ENCODE peak calls at places on chromosomes 16 and 17, in five cellular contexts. One of them, this sample, is unnamed.
A peak's percentile ranks its signal among the peaks of the same experiment; 100 is the strongest.

GRCh38 chr17:81428945-81429344 is 33.7 kb downstream of the BAHCC1 start:
- DNase-seq in H1: no peak
- DNase-seq in GM12878: no peak
- DNase-seq in K562: no peak
- DNase-seq in HepG2: no peak
- DNase-seq in this sample: no peak

GRCh38 chr16:35506018-35506897 is 2046.8 kb downstream of the TP53TG3F start:
- DNase-seq in H1: no peak
- DNase-seq in GM12878: no peak
- DNase-seq in K562: peak; percentile 80
- DNase-seq in HepG2: no peak
- DNase-seq in this sample: no peak

GRCh38 chr17:13099079-13099478 is 81.3 kb upstream of the ELAC2 start:
- DNase-seq in H1: no peak
- DNase-seq in GM12878: no peak
- DNase-seq in K562: no peak
- DNase-seq in HepG2: no peak
- DNase-seq in this sample: no peak

GRCh38 chr17:47896672-47897490 is 845 bp downstream of the SP2 start:
- DNase-seq in H1: no peak
- DNase-seq in GM12878: no peak
- DNase-seq in K562: no peak
- DNase-seq in HepG2: no peak
- DNase-seq in this sample: no peak

GRCh38 chr17:557371-557770 is 157.3 kb downstream of the VPS53 start:
- DNase-seq in H1: no peak
- DNase-seq in GM12878: no peak
- DNase-seq in K562: no peak
- DNase-seq in HepG2: no peak
- DNase-seq in this sample: no peak

GRCh38 chr16:21100447-21100846 is 50.2 kb downstream of the DNAH3 start:
- DNase-seq in H1: no peak
- DNase-seq in GM12878: no peak
- DNase-seq in K562: no peak
- DNase-seq in HepG2: no peak
- DNase-seq in this sample: peak; percentile 19

GRCh38 chr17:2697611-2698162 is 13.9 kb downstream of the CLUH start:
- DNase-seq in H1: no peak
- DNase-seq in GM12878: no peak
- DNase-seq in K562: no peak
- DNase-seq in HepG2: no peak
- DNase-seq in this sample: no peak

GRCh38 chr17:9192010-9192409 is 170.7 kb downstream of the NTN1 start:
- DNase-seq in H1: no peak
- DNase-seq in GM12878: no peak
- DNase-seq in K562: no peak
- DNase-seq in HepG2: no peak
- DNase-seq in this sample: no peak

GRCh38 chr16:67936876-67937605 is 391 bp upstream of the PSMB10 start:
- DNase-seq in H1: no peak
- DNase-seq in GM12878: peak; percentile 65
- DNase-seq in K562: no peak
- DNase-seq in HepG2: no peak
- DNase-seq in this sample: no peak

GRCh38 chr16:11524098-11524760 is 62.5 kb downstream of the LITAF start:
- DNase-seq in H1: no peak
- DNase-seq in GM12878: no peak
- DNase-seq in K562: no peak
- DNase-seq in HepG2: no peak
- DNase-seq in this sample: no peak

GRCh38 chr17:31649302-31649701 is 209.7 kb downstream of the COPRS start:
- DNase-seq in H1: no peak
- DNase-seq in GM12878: no peak
- DNase-seq in K562: no peak
- DNase-seq in HepG2: no peak
- DNase-seq in this sample: no peak
- TF ChIP-seq EZH2 in H1: no peak
- TF ChIP-seq EZH2 in GM12878: no peak
- TF ChIP-seq EZH2 in K562: no peak
- TF ChIP-seq EZH2 in HepG2: no peak
- TF ChIP-seq EZH2 in this sample: no peak

GRCh38 chr16:50153648-50154368 is 702 bp downstream of the TENT4B start:
- DNase-seq in H1: no peak
- DNase-seq in GM12878: no peak
- DNase-seq in K562: peak; percentile 44
- DNase-seq in HepG2: no peak
- DNase-seq in this sample: no peak
- TF ChIP-seq SP1 in H1: no peak
- TF ChIP-seq SP1 in GM12878: no peak
- TF ChIP-seq SP1 in K562: no peak
- TF ChIP-seq SP1 in HepG2: no peak
- TF ChIP-seq SP1 in this sample: no peak

DNA sequence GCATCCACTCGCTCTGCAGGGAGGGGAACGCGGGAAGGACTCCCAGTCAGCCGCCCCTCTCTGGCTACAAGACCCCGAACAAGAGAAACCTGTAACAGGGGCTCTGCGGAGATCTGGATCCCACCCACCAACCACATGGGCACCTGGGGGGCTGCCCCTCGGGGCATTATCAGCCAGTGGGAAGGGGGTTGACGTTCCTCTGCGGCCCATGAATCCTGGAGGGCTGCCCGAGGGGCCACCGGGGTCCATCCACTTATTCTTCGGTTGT is 1.8 kb upstream of the PCGF2 start:
- DNase-seq in H1: no peak
- DNase-seq in GM12878: no peak
- DNase-seq in K562: no peak
- DNase-seq in HepG2: no peak
- DNase-seq in this sample: no peak
- H3K79me2 ChIP-seq in H1: peaks cover 22% of the 10 kb centered on the region
- H3K79me2 ChIP-seq in GM12878: peaks cover 48% of the 10 kb centered on the region
- H3K79me2 ChIP-seq in K562: peaks cover 88% of the 10 kb centered on the region
- H3K79me2 ChIP-seq in HepG2: peaks cover 41% of the 10 kb centered on the region
- H3K79me2 ChIP-seq in this sample: peaks cover 69% of the 10 kb centered on the region

DNA sequence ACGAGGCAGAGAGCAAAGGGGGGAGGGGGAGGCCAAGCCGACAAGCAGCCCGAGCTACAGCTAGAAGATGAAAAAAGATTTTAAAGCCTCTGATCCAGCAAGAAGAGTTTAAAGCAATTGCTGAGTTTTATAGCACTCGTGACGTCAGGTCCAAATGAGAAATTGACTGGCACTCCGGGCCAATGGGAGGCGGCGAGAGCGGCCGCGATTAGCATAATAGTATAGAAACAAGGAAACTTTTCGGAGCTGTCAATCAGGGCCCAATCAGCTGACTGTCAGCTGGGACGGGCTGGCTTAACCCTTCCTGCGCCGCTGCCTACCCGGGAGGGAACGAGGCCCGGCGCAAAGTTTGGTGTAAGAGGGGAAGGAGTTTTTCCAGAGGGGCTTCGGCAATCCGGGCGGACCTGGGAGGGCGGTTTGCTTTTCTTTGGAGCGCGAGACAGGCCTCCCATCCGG is at the start of gene MAF:
- DNase-seq in H1: peak; percentile 54
- DNase-seq in GM12878: no peak
- DNase-seq in K562: peak; percentile 53
- DNase-seq in HepG2: peak; percentile 58
- DNase-seq in this sample: no peak
- TF ChIP-seq EZH2 in H1: no peak
- TF ChIP-seq EZH2 in GM12878: no peak
- TF ChIP-seq EZH2 in K562: no peak
- TF ChIP-seq EZH2 in HepG2: peak; percentile 91
- TF ChIP-seq EZH2 in this sample: no peak

GRCh38 chr17:82791532-82791931 is 39.7 kb downstream of the TBCD start:
- DNase-seq in H1: no peak
- DNase-seq in GM12878: no peak
- DNase-seq in K562: no peak
- DNase-seq in HepG2: no peak
- DNase-seq in this sample: no peak

GRCh38 chr17:82789806-82790205 is 37.9 kb downstream of the TBCD start:
- DNase-seq in H1: no peak
- DNase-seq in GM12878: no peak
- DNase-seq in K562: no peak
- DNase-seq in HepG2: no peak
- DNase-seq in this sample: no peak

GRCh38 chr17:82789051-82789592 is 37.3 kb downstream of the TBCD start:
- DNase-seq in H1: no peak
- DNase-seq in GM12878: no peak
- DNase-seq in K562: no peak
- DNase-seq in HepG2: no peak
- DNase-seq in this sample: no peak

GRCh38 chr17:82788206-82789001 is 36.5 kb downstream of the TBCD start:
- DNase-seq in H1: no peak
- DNase-seq in GM12878: no peak
- DNase-seq in K562: no peak
- DNase-seq in HepG2: no peak
- DNase-seq in this sample: no peak

DNA sequence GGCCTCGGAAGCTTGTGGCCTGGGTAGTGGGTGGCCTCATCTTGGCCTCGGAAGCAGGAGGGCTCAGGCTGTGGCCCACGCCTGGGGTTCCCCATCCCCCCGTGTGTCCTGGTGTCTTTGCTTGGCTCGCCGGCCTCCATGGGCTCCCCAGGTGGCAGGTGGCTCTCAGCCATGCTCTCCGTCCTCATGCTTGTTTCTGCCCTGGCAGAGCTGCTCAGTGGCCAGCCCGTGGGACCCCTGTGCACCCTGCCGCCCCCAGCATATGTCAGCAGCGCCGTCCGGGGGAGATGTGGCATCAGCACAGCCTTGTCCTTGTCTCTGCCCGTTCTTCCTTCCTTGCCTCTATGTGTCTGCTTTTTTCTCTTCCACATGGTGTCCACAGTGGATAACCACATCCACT is 38.5 kb downstream of the TBCD start:
- DNase-seq in H1: no peak
- DNase-seq in GM12878: no peak
- DNase-seq in K562: no peak
- DNase-seq in HepG2: no peak
- DNase-seq in this sample: no peak
- TF ChIP-seq SP1 in H1: no peak
- TF ChIP-seq SP1 in GM12878: no peak
- TF ChIP-seq SP1 in K562: no peak
- TF ChIP-seq SP1 in HepG2: no peak
- TF ChIP-seq SP1 in this sample: no peak

GRCh38 chr16:14215941-14216340 is 144.8 kb downstream of the MRTFB start:
- DNase-seq in H1: no peak
- DNase-seq in GM12878: no peak
- DNase-seq in K562: no peak
- DNase-seq in HepG2: no peak
- DNase-seq in this sample: no peak

DNA sequence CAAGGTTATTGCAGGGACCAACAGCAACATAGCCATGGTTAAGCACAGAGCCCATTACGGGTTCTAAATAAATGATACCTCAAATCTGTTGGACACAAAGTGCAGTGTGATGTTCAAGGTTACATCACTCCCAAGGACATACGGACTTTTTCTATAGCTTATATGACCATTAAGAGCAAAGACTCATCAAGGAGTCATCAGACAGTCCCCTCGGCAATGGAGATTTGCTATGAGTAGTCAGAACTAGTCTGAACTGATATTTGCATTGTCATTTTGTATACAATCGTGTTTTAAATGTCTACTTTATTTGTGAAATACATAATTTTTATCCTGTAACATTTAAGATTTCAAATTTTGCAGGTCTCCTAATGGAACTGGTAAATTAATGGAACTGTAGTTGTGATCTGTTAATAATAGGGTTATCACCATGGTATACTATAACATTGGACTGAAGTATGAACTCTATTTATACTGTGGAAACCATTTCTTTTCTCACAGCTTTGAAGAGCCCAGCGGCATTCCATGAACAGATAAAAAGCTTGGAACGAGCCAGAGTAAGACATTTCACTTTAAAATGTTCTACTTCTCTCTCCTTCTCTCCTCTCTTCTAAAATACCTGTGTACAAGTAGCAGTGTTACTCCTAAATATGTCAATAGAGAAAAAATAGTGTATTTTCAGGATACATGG is 140.9 kb downstream of the MRTFB start:
- DNase-seq in H1: no peak
- DNase-seq in GM12878: no peak
- DNase-seq in K562: no peak
- DNase-seq in HepG2: no peak
- DNase-seq in this sample: no peak
- H3K79me2 ChIP-seq in H1: no peaks in the 10 kb centered on the region
- H3K79me2 ChIP-seq in GM12878: no peaks in the 10 kb centered on the region
- H3K79me2 ChIP-seq in K562: no peaks in the 10 kb centered on the region
- H3K79me2 ChIP-seq in HepG2: no peaks in the 10 kb centered on the region
- H3K79me2 ChIP-seq in this sample: no peaks in the 10 kb centered on the region

GRCh38 chr16:85028638-85029412 is 1.2 kb downstream of the KIAA0513 start:
- DNase-seq in H1: no peak
- DNase-seq in GM12878: no peak
- DNase-seq in K562: no peak
- DNase-seq in HepG2: no peak
- DNase-seq in this sample: no peak
- TF ChIP-seq EZH2 in H1: no peak
- TF ChIP-seq EZH2 in GM12878: no peak
- TF ChIP-seq EZH2 in K562: no peak
- TF ChIP-seq EZH2 in HepG2: no peak
- TF ChIP-seq EZH2 in this sample: no peak

GRCh38 chr17:64001763-64002529 is 3.8 kb downstream of the PRR29 start:
- DNase-seq in H1: no peak
- DNase-seq in GM12878: no peak
- DNase-seq in K562: peak; percentile 25
- DNase-seq in HepG2: no peak
- DNase-seq in this sample: no peak
- TF ChIP-seq SP1 in H1: no peak
- TF ChIP-seq SP1 in GM12878: no peak
- TF ChIP-seq SP1 in K562: no peak
- TF ChIP-seq SP1 in HepG2: no peak
- TF ChIP-seq SP1 in this sample: no peak